ENCODE peak calls at places on chromosomes 5 and 9, in five cellular contexts. C, Z, B, D and N are unnamed samples.

GRCh38 chr5:36629729-36630128 is 23.3 kb downstream of the SLC1A3 start:
- DNase-seq in C (no peak), Z (no peak), B (no peak), D (no peak), N (no peak)

GRCh38 chr5:80967500-80968181 is 7.5 kb downstream of the RASGRF2 start:
- DNase-seq in C (no peak), Z (no peak), B (peak), D (no peak), N (no peak)

GRCh38 chr9:137447722-137448568 is 6.8 kb upstream of the ENTPD8 start:
- DNase-seq in C (no peak), Z (no peak), B (no peak), D (no peak), N (no peak)

GRCh38 chr5:1201327-1202025 is at the start of gene SLC6A19:
- DNase-seq in C (no peak), Z (peak), B (no peak), D (no peak), N (no peak)

GRCh38 chr9:134211811-134212460 is 47.6 kb upstream of the RNU6ATAC start:
- DNase-seq in C (peak), Z (no peak), B (no peak), D (no peak), N (no peak)

GRCh38 chr9:108163321-108164005 is 673.9 kb upstream of the KLF4 start:
- DNase-seq in C (no peak), Z (peak), B (no peak), D (no peak), N (no peak)

GRCh38 chr5:53017383-53017782 is 28.2 kb downstream of the ITGA2 start:
- DNase-seq in C (no peak), Z (no peak), B (no peak), D (no peak), N (no peak)

GRCh38 chr5:18652404-18653215 is 1018.4 kb downstream of the TAF11L14 start:
- DNase-seq in C (no peak), Z (no peak), B (no peak), D (no peak), N (no peak)

GRCh38 chr5:74977475-74977874 is 74.9 kb downstream of the GCNT4 start:
- DNase-seq in C (no peak), Z (no peak), B (no peak), D (no peak), N (no peak)

GRCh38 chr5:96785719-96786118 is 22.0 kb downstream of the ERAP1 start:
- DNase-seq in C (no peak), Z (no peak), B (no peak), D (no peak), N (no peak)

GRCh38 chr9:35835216-35835604 is 6.2 kb downstream of the TMEM8B start:
- DNase-seq in C (no peak), Z (peak), B (no peak), D (no peak), N (no peak)

GRCh38 chr5:77157732-77158532 is 52.5 kb upstream of the PDE8B start:
- DNase-seq in C (no peak), Z (no peak), B (no peak), D (no peak), N (no peak)

GRCh38 chr5:171335616-171336015 is 26.6 kb downstream of the TLX3 start:
- DNase-seq in C (no peak), Z (no peak), B (no peak), D (no peak), N (no peak)

GRCh38 chr9:99024959-99025358 is 80.0 kb upstream of the TGFBR1 start:
- DNase-seq in C (no peak), Z (no peak), B (no peak), D (no peak), N (no peak)

GRCh38 chr5:136028782-136029742 is at the start of gene TGFBI:
- DNase-seq in C (peak), Z (peak), B (peak), D (peak), N (no peak)

GRCh38 chr5:2192496-2192895 is 309.8 kb upstream of the IRX4 start:
- DNase-seq in C (no peak), Z (no peak), B (no peak), D (peak), N (no peak)

GRCh38 chr5:59450245-59450644 is 443.3 kb downstream of the PDE4D start:
- DNase-seq in C (no peak), Z (no peak), B (no peak), D (no peak), N (peak)

GRCh38 chr5:72256536-72256935 is 63.5 kb downstream of the MRPS27 start:
- DNase-seq in C (no peak), Z (no peak), B (no peak), D (no peak), N (no peak)
- TF ChIP-seq POLR2AphosphoS5 in C (no peak), Z (no peak), B (no peak), D (no peak), N (no peak)

DNA sequence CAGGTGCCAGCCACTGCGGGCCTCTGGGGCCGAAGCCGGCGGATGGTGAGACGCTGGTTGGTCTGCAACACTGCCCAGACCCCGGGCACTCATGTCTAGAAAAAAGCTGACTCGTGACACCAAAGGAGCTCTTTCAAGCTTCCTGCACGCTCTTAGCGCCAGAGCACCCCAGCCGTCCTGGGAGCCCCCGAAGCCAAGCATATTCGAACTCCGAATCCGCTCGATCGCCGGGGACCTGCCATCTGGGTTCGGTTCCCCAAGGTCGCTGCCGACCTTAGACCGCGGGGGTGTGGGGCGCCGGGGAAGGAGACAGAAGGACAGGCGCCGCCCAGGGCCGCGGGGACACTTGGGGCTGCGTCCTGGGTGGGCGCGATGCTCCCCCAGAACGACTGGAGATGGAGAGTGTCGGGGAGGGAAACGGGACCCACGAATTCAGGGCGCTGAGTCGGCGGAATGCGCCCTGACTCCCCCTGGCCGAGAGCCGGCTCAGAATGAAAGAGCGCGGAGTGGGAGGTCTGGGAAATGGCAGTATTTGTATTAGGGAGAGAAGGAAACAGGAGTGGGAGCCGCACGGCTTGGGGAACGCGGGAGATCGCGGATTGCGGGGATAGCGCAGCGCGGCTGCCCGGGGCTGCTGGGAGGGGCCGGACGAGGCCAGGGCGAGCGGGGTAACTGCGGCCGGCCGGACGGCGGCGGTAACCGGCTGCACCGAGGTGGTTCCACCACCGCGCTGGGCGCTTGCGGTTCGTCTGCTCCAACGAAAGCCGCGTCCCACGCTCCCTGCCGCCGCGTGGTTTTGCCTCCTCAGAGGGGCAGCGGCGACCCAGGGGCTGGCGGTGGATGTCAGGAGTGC is 20.1 kb upstream of the MARCHF6 start:
- DNase-seq in C (peak), Z (no peak), B (no peak), D (peak), N (no peak)
- TF ChIP-seq GABPA in C (no peak), Z (no peak), B (no peak), D (no peak), N (no peak)

DNA sequence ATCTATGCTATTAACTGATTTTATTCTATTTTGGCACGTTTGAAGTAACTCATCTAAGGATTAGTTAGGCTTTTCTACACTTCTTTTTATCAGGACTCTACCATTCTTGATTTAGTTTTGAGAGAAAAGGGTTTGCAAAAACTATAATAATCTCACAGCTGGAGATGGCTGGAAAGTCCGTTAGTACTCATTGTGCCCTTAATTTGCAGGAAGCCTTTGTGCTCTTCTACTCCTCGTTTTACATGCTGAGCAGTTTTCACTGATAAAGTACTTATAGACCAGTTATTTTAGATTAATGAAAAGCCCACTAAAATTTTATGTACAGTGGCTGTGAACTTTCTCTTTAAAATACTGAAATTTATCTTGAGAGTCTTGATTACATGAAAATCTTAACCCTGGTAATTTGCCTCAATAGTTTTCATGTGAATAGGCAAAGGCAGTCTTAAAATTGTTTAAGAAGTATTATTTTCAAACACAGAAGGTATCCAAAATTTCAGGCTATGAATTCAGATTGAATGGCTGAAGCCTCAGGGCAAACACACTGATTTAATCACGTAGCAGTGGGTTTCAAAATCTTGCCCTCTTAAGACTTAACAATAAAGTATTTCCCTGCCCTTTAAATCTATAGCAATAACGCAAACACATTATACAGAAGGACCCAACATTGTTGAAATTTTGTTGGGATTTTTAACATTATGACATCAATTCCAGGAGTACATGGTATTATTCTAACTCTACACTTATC is 18.6 kb downstream of the MLLT3 start:
- DNase-seq in C (no peak), Z (no peak), B (no peak), D (no peak), N (no peak)
- H3K4me3 ChIP-seq in C (no peak), Z (no peak), B (no peak), D (no peak), N (no peak)

GRCh38 chr5:140112685-140113179 is 1.2 kb upstream of the PURA start:
- DNase-seq in C (no peak), Z (no peak), B (no peak), D (no peak), N (no peak)

GRCh38 chr5:140113180-140113698 is 670 bp upstream of the PURA start:
- DNase-seq in C (peak), Z (peak), B (no peak), D (peak), N (no peak)

GRCh38 chr5:140115186-140115500 is 1.2 kb downstream of the PURA start:
- DNase-seq in C (no peak), Z (no peak), B (no peak), D (no peak), N (no peak)

GRCh38 chr5:140113699-140114263 is at the start of gene PURA:
- DNase-seq in C (peak), Z (peak), B (peak), D (peak), N (peak)

GRCh38 chr5:140114341-140115185 is 654 bp downstream of the PURA start:
- DNase-seq in C (peak), Z (peak), B (no peak), D (peak), N (peak)
- TF ChIP-seq POLR2AphosphoS5 in C (no peak), Z (no peak), B (no peak), D (no peak), N (no peak)

DNA sequence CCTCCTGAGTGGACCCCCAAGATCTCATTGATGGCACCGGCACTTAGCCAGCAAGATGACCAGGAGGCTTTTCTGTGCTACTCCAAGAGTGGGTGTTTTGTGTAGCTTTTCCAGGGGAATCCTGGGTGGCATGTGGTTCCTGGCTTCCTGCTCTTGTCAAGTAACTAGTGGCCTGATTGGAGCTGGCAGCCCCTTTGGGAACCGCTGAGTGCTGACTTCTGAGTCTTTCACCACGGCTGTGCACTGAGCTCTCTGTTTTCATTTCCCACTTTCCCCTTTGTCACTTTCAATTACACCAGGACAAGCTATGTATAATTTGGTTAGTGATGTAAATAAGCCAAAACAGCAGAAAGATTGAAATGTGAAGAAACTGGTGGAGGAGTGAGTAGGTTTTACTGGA is 255.4 kb downstream of the GOLPH3 start:
- DNase-seq in C (peak), Z (no peak), B (no peak), D (no peak), N (no peak)
- TF ChIP-seq GABPA in C (no peak), Z (no peak), B (no peak), D (no peak), N (no peak)

DNA sequence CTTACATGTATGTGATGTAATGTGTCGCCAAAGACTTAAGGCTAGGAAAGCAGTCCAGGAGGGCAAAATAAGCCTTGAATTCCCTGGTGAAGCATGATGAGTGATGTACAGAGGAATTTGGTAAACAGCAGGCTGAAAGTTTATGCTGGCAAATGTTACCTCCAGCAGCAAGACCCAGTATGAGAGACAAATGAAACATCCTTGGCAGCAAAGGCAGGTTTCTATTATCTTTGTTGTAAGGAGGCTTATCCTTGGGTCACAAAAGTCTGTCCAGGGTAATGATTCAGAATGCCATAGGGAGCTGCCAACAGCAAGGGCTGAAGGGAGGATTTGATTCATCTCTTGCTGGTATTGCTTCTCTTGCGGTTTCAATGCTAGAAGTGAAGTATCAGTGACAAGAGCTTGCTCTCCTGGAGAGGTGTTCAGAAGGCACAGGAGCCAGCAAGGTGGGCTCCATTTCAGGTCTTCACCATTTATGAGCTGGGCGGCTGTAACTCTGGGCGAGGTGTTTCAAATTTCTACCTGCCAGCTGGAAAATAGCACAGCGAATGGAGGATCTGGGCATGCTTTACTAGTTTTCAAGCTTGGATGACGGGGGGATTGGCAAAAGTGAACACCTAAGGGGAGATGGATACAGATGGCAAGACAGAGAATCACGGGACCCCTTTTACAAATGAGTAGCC is 76.1 kb upstream of the HTR4 start:
- DNase-seq in C (no peak), Z (no peak), B (no peak), D (no peak), N (no peak)
- H3K4me3 ChIP-seq in C (no peak), Z (no peak), B (no peak), D (no peak), N (no peak)